ENCODE peak calls at places on chromosomes 13 and 19, in nine cellular contexts. E, Y, T, J, D, I, Z, O and G are unnamed samples.

GRCh38 chr13:51638497-51638871 is 54.2 kb downstream of the WDFY2 start:
- DNase-seq in T (no peak), Z (peak), O (no peak), J (no peak), I (no peak), E (no peak), D (no peak), Y (no peak), G (peak)

GRCh38 chr13:100399455-100399854 is 189.1 kb downstream of the GGACT start:
- DNase-seq in Z (no peak), O (no peak), I (no peak), T (no peak), J (no peak), Y (no peak), D (no peak), E (no peak), G (no peak)

GRCh38 chr19:35774274-35775045 is 904 bp upstream of the ARHGAP33 start:
- DNase-seq in D (no peak), Z (no peak), I (no peak), T (no peak), Y (no peak), E (no peak), J (no peak), O (no peak), G (no peak)

GRCh38 chr13:44605275-44605674 is 29.1 kb upstream of the TSC22D1 start:
- DNase-seq in O (peak), I (no peak), Z (no peak), J (no peak), Y (no peak), T (no peak), E (no peak), D (no peak), G (no peak)

GRCh38 chr13:99870541-99870940 is 101.0 kb downstream of the ZIC5 start:
- DNase-seq in D (no peak), O (no peak), Y (no peak), T (no peak), E (no peak), I (no peak), J (no peak), Z (no peak), G (no peak)

GRCh38 chr13:75299913-75300862 is 181.8 kb downstream of the TBC1D4 start:
- DNase-seq in I (no peak), D (no peak), E (no peak), Z (peak), O (peak), Y (no peak), J (no peak), T (no peak), G (no peak)

GRCh38 chr13:109214393-109214792 is 572.0 kb downstream of the IRS2 start:
- DNase-seq in O (no peak), J (no peak), E (no peak), Z (no peak), T (no peak), I (no peak), Y (no peak), D (no peak), G (no peak)

GRCh38 chr19:3683866-3684816 is 16.1 kb downstream of the PIP5K1C start:
- DNase-seq in Y (no peak), D (no peak), E (peak), J (no peak), Z (peak), O (no peak), T (no peak), I (no peak), G (no peak)

GRCh38 chr19:29404951-29405727 is 120.7 kb upstream of the VSTM2B start:
- DNase-seq in D (peak), Z (no peak), E (no peak), J (no peak), O (no peak), T (no peak), Y (no peak), I (no peak), G (no peak)

GRCh38 chr13:30872685-30873443 is 33.2 kb upstream of the MEDAG start:
- DNase-seq in Z (peak), J (peak), O (peak), I (no peak), T (no peak), E (no peak), Y (no peak), D (peak), G (peak)

GRCh38 chr19:31083122-31083521 is 266.1 kb downstream of the TSHZ3 start:
- DNase-seq in I (no peak), J (no peak), Z (no peak), D (no peak), E (no peak), O (no peak), T (no peak), Y (no peak), G (no peak)

GRCh38 chr19:46578450-46578849 is 22.7 kb upstream of the CALM3 start:
- DNase-seq in J (no peak), T (no peak), Z (no peak), O (no peak), Y (no peak), D (no peak), E (no peak), I (no peak), G (no peak)

GRCh38 chr19:23384166-23384565 is 11.1 kb downstream of the ZNF91 start:
- DNase-seq in Y (no peak), E (no peak), O (no peak), J (no peak), T (no peak), I (no peak), D (no peak), Z (no peak), G (no peak)

GRCh38 chr19:24062222-24062621 is 24.8 kb upstream of the ZNF254 start:
- DNase-seq in J (no peak), I (no peak), Z (no peak), E (no peak), Y (no peak), O (no peak), T (no peak), D (no peak), G (no peak)